ENCODE peak calls at places on chromosomes 6 and 20, in six cellular contexts. J is CD8-positive, alpha-beta T cell; X is iris pigment epithelial cell; I is GM20000; S is stimulated activated CD4-positive, alpha-beta T cell treated with anti-CD3 and anti-CD28 coated beads, Interleukin-15, amount 100 ng/mL, for 24 hours; U is ecto neural progenitor cell. T is an unnamed sample.
A peak's percentile ranks its signal among the peaks of the same experiment; 100 is the strongest.

GRCh38 chr20:62063981-62064787 is 1.5 kb downstream of the TAF4 start:
- DNase-seq in J (no peak), X (peak; percentile 9), I (no peak), S (no peak), U (peak; percentile 73), T (no peak)

GRCh38 chr6:170028629-170029345 is 262.1 kb downstream of the DLL1 start:
- DNase-seq in J (peak; percentile 39), X (no peak), I (no peak), S (no peak), U (no peak), T (peak; percentile 5)

GRCh38 chr6:35214869-35215664 is 1.3 kb downstream of the SCUBE3 start:
- DNase-seq in J (no peak), X (no peak), I (no peak), S (no peak), U (no peak), T (no peak)

GRCh38 chr6:105107207-105107606 is 72.6 kb downstream of the POPDC3 start:
- DNase-seq in J (no peak), X (no peak), I (no peak), S (no peak), U (no peak), T (no peak)

GRCh38 chr6:34490390-34491090 is 24.7 kb downstream of the PACSIN1 start:
- DNase-seq in J (no peak), X (no peak), I (no peak), S (no peak), U (no peak), T (no peak)

GRCh38 chr6:223763-224162 is 68.5 kb upstream of the DUSP22 start:
- DNase-seq in J (no peak), X (peak; percentile 32), I (no peak), S (peak; percentile 49), U (no peak), T (no peak)

GRCh38 chr6:15401769-15402250 is 155.9 kb downstream of the JARID2 start:
- DNase-seq in J (no peak), X (no peak), I (no peak), S (no peak), U (no peak), T (no peak)

GRCh38 chr6:125807293-125807692 is 16.5 kb downstream of the NCOA7 start:
- DNase-seq in J (no peak), X (no peak), I (no peak), S (peak; percentile 17), U (no peak), T (no peak)

GRCh38 chr6:48962041-48962440 is 501.0 kb downstream of the MMUT start:
- DNase-seq in J (no peak), X (no peak), I (no peak), S (no peak), U (no peak), T (no peak)

GRCh38 chr20:32945710-32946221 is 58.5 kb downstream of the SUN5 start:
- DNase-seq in J (no peak), X (peak; percentile 43), I (peak; percentile 38), S (peak; percentile 25), U (no peak), T (no peak)

GRCh38 chr6:143545165-143545564 is 33.6 kb upstream of the FUCA2 start:
- DNase-seq in J (no peak), X (no peak), I (no peak), S (no peak), U (no peak), T (no peak)

GRCh38 chr6:32954212-32954745 is 1.4 kb upstream of the HLA-DMA start:
- DNase-seq in J (no peak), X (no peak), I (no peak), S (no peak), U (no peak), T (no peak)

GRCh38 chr6:126385536-126385935 is 45.6 kb downstream of the CENPW start:
- DNase-seq in J (no peak), X (no peak), I (no peak), S (no peak), U (no peak), T (no peak)

GRCh38 chr6:147738516-147739187 is 230.2 kb downstream of the SAMD5 start:
- DNase-seq in J (no peak), X (peak; percentile 63), I (no peak), S (no peak), U (no peak), T (no peak)

GRCh38 chr6:28726569-28727309 is 197.0 kb downstream of the TRIM27 start:
- DNase-seq in J (no peak), X (no peak), I (no peak), S (no peak), U (no peak), T (no peak)

GRCh38 chr6:109182590-109182989 is 87.3 kb downstream of the CEP57L1 start:
- DNase-seq in J (no peak), X (no peak), I (no peak), S (no peak), U (no peak), T (no peak)

GRCh38 chr20:54069501-54069971 is 858 bp downstream of the BCAS1 start:
- DNase-seq in J (no peak), X (no peak), I (no peak), S (no peak), U (no peak), T (no peak)

GRCh38 chr6:39791311-39791710 is 865 bp upstream of the DAAM2 start:
- DNase-seq in J (no peak), X (no peak), I (no peak), S (no peak), U (no peak), T (no peak)

GRCh38 chr6:28337103-28337520 is 1.2 kb upstream of the ZSCAN31 start:
- DNase-seq in J (no peak), X (no peak), I (no peak), S (no peak), U (no peak), T (no peak)

GRCh38 chr6:121932071-121933009 is 467.1 kb upstream of the HSF2 start:
- DNase-seq in J (no peak), X (peak; percentile 86), I (no peak), S (no peak), U (peak; percentile 69), T (no peak)

GRCh38 chr6:18845891-18846290 is 458.7 kb downstream of the RNF144B start:
- DNase-seq in J (no peak), X (no peak), I (no peak), S (no peak), U (no peak), T (no peak)

GRCh38 chr20:1820137-1821074 is 74.8 kb upstream of the SIRPA start:
- DNase-seq in J (no peak), X (peak; percentile 78), I (no peak), S (no peak), U (no peak), T (no peak)

GRCh38 chr6:125802943-125803377 is 12.2 kb downstream of the NCOA7 start:
- DNase-seq in J (no peak), X (peak; percentile 71), I (no peak), S (no peak), U (no peak), T (no peak)

GRCh38 chr6:36243562-36244212 is 26.2 kb upstream of the PNPLA1 start:
- DNase-seq in J (no peak), X (no peak), I (no peak), S (no peak), U (no peak), T (no peak)

T was measured in natural killer cell.